ENCODE peak calls at places on chromosome 4, in nine cellular contexts. R is HL-60, U is glutamatergic neuron, Y is nephron progenitor cell, M is neural crest cell, B is GM13977, Z is heart right ventricle, T is uterus, S is heart left ventricle. O is an unnamed sample.

GRCh38 chr4:111512081-111512774 is 633.0 kb upstream of the FAM241A start:
- DNase-seq in B (no peak), Z (no peak), R (no peak), T (no peak), Y (no peak), M (no peak), S (no peak), U (no peak), O (no peak)

GRCh38 chr4:86556791-86557415 is 37.2 kb upstream of the PTPN13 start:
- DNase-seq in Y (no peak), M (no peak), U (no peak), Z (no peak), B (no peak), T (no peak), S (no peak), R (no peak), O (no peak)

GRCh38 chr4:73740353-73740778 is at the start of gene CXCL8:
- DNase-seq in M (no peak), Y (no peak), U (no peak), S (peak), B (no peak), R (peak), Z (peak), T (peak), O (peak)

GRCh38 chr4:71857713-71858451 is 74.0 kb upstream of the GC start:
- DNase-seq in T (no peak), S (no peak), Z (no peak), R (no peak), Y (no peak), M (no peak), U (no peak), B (no peak), O (no peak)

GRCh38 chr4:153582954-153583456 is 101.1 kb upstream of the TLR2 start:
- DNase-seq in R (no peak), U (no peak), S (no peak), B (no peak), T (no peak), M (no peak), Z (no peak), Y (no peak), O (no peak)

GRCh38 chr4:55359397-55359916 is 13.4 kb downstream of the SRD5A3 start:
- DNase-seq in Y (no peak), R (no peak), Z (peak), T (peak), B (no peak), M (no peak), S (no peak), U (no peak), O (no peak)

GRCh38 chr4:165874799-165875371 is 1.8 kb downstream of the TLL1 start:
- DNase-seq in U (peak), T (peak), Y (peak), Z (peak), S (peak), B (peak), M (peak), R (no peak), O (peak)

GRCh38 chr4:74661427-74662171 is 132.7 kb downstream of the BTC start:
- DNase-seq in R (no peak), Y (no peak), S (no peak), M (no peak), B (no peak), T (no peak), U (no peak), Z (no peak), O (no peak)

GRCh38 chr4:823761-824460 is 2.0 kb downstream of the CPLX1 start:
- DNase-seq in S (no peak), U (no peak), B (no peak), M (no peak), R (no peak), Y (no peak), Z (no peak), T (no peak), O (no peak)

GRCh38 chr4:158444621-158445020 is 77.1 kb upstream of the RXFP1 start:
- DNase-seq in S (no peak), Z (no peak), U (no peak), R (no peak), M (no peak), B (no peak), Y (no peak), T (no peak), O (no peak)

GRCh38 chr4:77156533-77156911 is 485 bp upstream of the CCNG2 start:
- DNase-seq in R (peak), Z (peak), S (peak), M (peak), Y (peak), T (peak), U (peak), B (peak), O (peak)

GRCh38 chr4:181569553-181569952 is 673.6 kb upstream of the TENM3 start:
- DNase-seq in Y (no peak), S (no peak), M (no peak), Z (no peak), R (no peak), B (peak), T (no peak), U (no peak), O (no peak)

GRCh38 chr4:186204103-186204559 is 12.8 kb downstream of the CYP4V2 start:
- DNase-seq in R (no peak), T (peak), M (no peak), Y (no peak), B (no peak), S (no peak), U (no peak), Z (no peak), O (no peak)

GRCh38 chr4:153245775-153246174 is 41.5 kb downstream of the TRIM2 start:
- DNase-seq in Z (no peak), M (no peak), S (no peak), Y (no peak), B (no peak), T (no peak), U (no peak), R (no peak), O (no peak)

GRCh38 chr4:115325836-115326235 is 212.4 kb upstream of the NDST4 start:
- DNase-seq in R (no peak), Y (no peak), Z (no peak), U (no peak), T (no peak), M (no peak), S (no peak), B (no peak), O (no peak)

GRCh38 chr4:2781911-2782310 is 11.0 kb upstream of the SH3BP2 start:
- DNase-seq in B (no peak), T (no peak), R (no peak), U (no peak), Z (no peak), M (no peak), Y (no peak), S (no peak), O (no peak)

GRCh38 chr4:185567828-185568442 is 32.6 kb upstream of the PDLIM3 start:
- DNase-seq in S (peak), T (peak), Y (no peak), B (no peak), M (peak), U (no peak), Z (peak), R (no peak), O (peak)

GRCh38 chr4:123415977-123416376 is 19.4 kb downstream of the SPRY1 start:
- DNase-seq in Y (no peak), R (peak), M (no peak), B (no peak), Z (no peak), T (no peak), S (no peak), U (no peak), O (no peak)

GRCh38 chr4:6474053-6474568 is 1.7 kb upstream of the PPP2R2C start:
- DNase-seq in M (no peak), B (no peak), R (no peak), S (no peak), T (no peak), Z (no peak), U (peak), Y (no peak), O (no peak)

GRCh38 chr4:112060212-112060611 is 85.0 kb upstream of the FAM241A start:
- DNase-seq in T (no peak), R (no peak), Y (no peak), M (no peak), S (no peak), U (no peak), B (no peak), Z (no peak), O (no peak)

GRCh38 chr4:16752150-16752549 is 146.3 kb downstream of the LDB2 start:
- DNase-seq in S (no peak), Z (no peak), M (no peak), B (no peak), R (no peak), Y (no peak), U (no peak), T (no peak), O (no peak)
- TF ChIP-seq CTCF in S (peak), Z (peak), M (peak), B (no peak), R (no peak), Y (no peak), U (peak), T (no peak), O (peak)

GRCh38 chr4:126106658-126107057 is 791.9 kb downstream of the FAT4 start:
- DNase-seq in Z (no peak), Y (no peak), M (no peak), U (no peak), R (no peak), S (no peak), T (no peak), B (no peak), O (no peak)
- TF ChIP-seq CTCF in Z (no peak), Y (peak), M (peak), U (peak), R (no peak), S (no peak), T (no peak), B (peak), O (no peak)

GRCh38 chr4:177547985-177548384 is 105.7 kb upstream of the AGA start:
- DNase-seq in S (no peak), T (no peak), Y (no peak), M (no peak), R (no peak), B (no peak), U (no peak), Z (no peak), O (no peak)

DNA sequence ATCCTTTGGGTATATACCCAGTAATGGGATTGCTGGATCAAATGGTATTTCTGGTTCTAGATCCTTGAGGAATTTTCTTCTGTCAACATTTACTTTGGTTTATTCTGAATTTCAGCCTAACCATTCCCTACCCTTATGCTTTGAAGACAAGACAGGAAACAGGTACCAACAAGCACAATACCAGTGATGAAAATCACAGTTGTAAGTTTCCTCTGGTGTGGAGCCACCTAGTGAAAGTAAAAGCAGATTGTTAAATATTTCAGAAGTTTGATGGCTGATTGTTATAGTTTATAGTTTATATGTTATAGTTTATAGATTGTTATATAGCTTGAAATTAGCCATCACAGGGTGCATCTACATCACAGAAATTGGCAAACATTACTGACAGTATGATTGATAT is 104.5 kb upstream of the AGA start:
- DNase-seq in T (no peak), Y (no peak), M (no peak), U (no peak), Z (no peak), B (no peak), S (no peak), R (no peak), O (no peak)
- TF ChIP-seq CTCF in T (no peak), Y (no peak), M (no peak), U (no peak), Z (no peak), B (no peak), S (no peak), R (no peak), O (no peak)

DNA sequence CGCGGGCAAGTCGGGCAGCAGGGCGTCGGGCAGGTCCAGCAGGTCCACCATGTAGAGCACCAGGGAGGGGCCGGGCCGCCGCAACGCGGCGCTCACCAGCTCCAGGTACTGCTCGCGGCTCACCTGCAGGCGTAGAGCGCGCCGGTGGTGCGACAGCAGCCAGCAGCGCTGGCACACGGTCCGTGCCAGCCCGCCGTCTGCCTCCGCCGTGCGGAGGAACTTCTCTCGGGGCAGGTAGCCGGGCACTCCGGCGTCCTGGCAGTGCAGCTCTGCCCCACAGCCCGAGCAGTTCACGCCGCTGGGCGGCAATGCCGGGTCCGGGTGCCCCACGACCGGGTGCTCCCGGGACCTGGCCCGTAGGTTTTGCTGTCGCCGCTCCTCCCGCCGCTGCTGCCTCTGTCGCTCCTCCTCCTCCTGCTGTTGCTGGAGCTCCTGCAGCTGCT is 507 bp downstream of the NOA1 start:
- DNase-seq in S (peak), T (no peak), R (no peak), Y (peak), Z (no peak), M (peak), B (peak), U (peak), O (peak)
- TF ChIP-seq CTCF in S (no peak), T (no peak), R (no peak), Y (no peak), Z (no peak), M (peak), B (no peak), U (no peak), O (no peak)

GRCh38 chr4:135267148-135267878 is 1065.7 kb upstream of the PABPC4L start:
- DNase-seq in R (no peak), Y (no peak), B (no peak), T (no peak), S (no peak), Z (no peak), U (no peak), M (no peak), O (no peak)
- TF ChIP-seq CTCF in R (no peak), Y (no peak), B (no peak), T (no peak), S (no peak), Z (no peak), U (no peak), M (no peak), O (no peak)

DNA sequence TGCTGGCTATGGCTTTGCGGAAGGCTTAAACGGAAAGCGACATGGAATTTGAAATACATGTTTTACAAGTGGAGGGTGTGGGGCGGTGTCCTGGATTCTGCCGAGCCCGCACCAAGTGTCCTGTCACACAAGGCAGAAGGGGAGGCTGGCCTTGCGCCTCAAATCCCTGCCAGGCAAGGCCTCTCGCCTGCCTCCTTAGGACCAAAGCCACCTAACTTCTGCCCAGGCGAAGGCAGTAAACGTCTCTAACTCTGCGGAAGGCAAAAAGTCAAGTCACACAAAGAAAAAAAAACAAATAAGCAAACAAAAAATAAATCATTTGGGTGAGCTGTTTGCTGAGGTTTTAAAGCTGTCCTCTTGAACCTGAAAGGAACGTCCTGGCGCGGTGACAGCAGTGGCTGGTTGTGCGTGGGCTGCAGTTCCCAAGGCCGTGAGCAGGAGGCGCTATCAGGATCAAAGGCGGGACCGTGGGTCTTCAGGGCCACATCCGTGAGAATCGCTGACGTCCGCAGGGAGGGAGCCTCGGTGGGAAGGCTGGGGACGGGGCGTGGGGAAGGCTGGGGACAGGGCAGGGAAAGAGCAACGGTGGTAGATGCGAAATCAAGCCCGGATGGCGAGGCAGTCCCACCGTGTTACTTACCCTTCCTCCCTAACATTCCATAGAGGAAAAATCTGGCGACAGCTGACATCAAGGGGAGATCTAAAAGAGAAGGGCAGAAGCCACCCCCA is 99.1 kb downstream of the TRAPPC11 start:
- DNase-seq in R (no peak), U (peak), Y (peak), S (peak), Z (peak), M (no peak), B (no peak), T (no peak), O (peak)
- TF ChIP-seq CTCF in R (no peak), U (peak), Y (peak), S (peak), Z (peak), M (peak), B (peak), T (no peak), O (peak)

DNA sequence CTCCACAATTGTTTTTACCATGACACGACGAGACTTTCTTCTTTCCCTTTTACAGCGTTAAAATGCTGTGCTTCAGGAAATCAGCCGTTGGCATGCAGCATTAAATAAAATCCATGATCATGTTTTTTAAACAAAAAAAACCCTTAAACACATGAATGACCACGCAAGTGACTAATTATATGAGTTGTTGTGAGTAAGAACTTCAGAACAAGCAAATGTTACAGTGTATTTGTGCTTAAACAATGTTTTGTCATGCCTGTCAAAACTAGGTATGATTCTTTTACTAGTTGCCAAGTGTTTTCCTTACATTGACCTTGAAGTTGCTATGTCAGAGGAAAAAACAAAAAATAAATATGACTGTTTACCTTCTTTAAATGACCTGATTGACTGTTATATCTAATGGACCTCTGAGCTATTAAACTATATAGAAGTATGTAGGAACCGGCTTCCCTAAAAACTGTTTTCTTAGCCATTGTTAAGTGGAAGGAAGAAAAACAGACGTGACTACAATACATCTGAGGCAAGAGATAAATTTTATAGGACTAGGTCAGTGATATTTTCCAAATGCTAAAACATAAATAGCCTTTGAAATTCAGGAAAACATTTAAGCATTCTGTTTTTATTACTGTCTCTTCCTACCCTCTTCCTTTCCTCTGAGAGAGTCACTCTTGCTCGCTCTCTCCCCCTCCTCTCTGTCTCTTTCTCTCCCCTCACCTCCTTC is 197.1 kb downstream of the PALLD start:
- DNase-seq in Z (no peak), M (no peak), Y (no peak), T (no peak), U (no peak), S (no peak), B (no peak), R (no peak), O (no peak)
- TF ChIP-seq CTCF in Z (no peak), M (no peak), Y (no peak), T (no peak), U (no peak), S (no peak), B (no peak), R (no peak), O (no peak)

DNA sequence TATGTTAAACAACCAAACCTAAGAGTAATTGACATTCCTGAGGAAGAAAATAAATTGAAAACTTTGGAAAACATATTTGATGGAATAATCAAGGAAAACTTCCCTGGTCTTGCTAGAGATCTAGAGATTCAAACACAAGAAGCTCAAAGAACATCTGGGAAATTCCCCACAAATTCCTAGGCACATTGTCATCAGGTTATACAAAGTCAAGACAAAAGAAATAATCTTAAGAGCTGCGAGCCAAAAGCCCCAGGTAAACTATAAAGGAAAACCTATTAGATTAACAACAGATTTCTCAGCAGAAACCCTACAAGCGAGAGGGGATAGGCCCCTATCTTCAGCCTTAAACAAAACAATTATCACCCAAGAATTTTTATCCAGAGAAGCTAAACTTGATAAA is 1082.0 kb upstream of the IGFBP7 start:
- DNase-seq in M (no peak), B (no peak), T (no peak), Y (no peak), R (no peak), U (no peak), Z (no peak), S (no peak), O (no peak)
- TF ChIP-seq CTCF in M (no peak), B (no peak), T (no peak), Y (no peak), R (no peak), U (no peak), Z (no peak), S (no peak), O (no peak)

GRCh38 chr4:40881851-40882250 is 132.1 kb downstream of the NSUN7 start:
- DNase-seq in Z (no peak), R (no peak), T (no peak), B (no peak), S (no peak), Y (no peak), U (no peak), M (no peak), O (no peak)
- TF ChIP-seq CTCF in Z (no peak), R (no peak), T (no peak), B (no peak), S (no peak), Y (no peak), U (no peak), M (no peak), O (no peak)